ENCODE peak calls at places on chromosome 6, in nine cellular contexts. O is fibroblast of lung; G is naive thymus-derived CD4-positive, alpha-beta T cell; B is K562; C is AG04450; V is transverse colon; K is thoracic aorta; S is SJSA1; H is right lobe of liver. Z is an unnamed sample. For H3K27me3, the result is how much of the 10 kb centered on the place peaks cover.

GRCh38 chr6:119966484-119966883 is 616.9 kb upstream of the MAN1A1 start:
- DNase-seq in B (peak), S (no peak), C (no peak), G (no peak), O (no peak), V (no peak), K (no peak), H (no peak), Z (no peak)

GRCh38 chr6:102051720-102052119 is 658.2 kb downstream of the GRIK2 start:
- DNase-seq in H (no peak), B (no peak), V (no peak), S (no peak), K (no peak), O (no peak), G (no peak), C (no peak), Z (no peak)

GRCh38 chr6:160789263-160790027 is 87.4 kb downstream of the PLG start:
- DNase-seq in S (no peak), H (no peak), C (no peak), V (no peak), G (no peak), K (no peak), O (no peak), B (no peak), Z (peak)

GRCh38 chr6:170212956-170213636 is 77.8 kb downstream of the DLL1 start:
- DNase-seq in V (no peak), K (no peak), S (peak), G (no peak), H (no peak), O (no peak), C (no peak), B (no peak), Z (no peak)

GRCh38 chr6:45377041-45377554 is 636 bp downstream of the SUPT3H start:
- DNase-seq in C (no peak), G (no peak), V (no peak), K (peak), B (no peak), H (peak), O (peak), S (no peak), Z (no peak)

GRCh38 chr6:32991972-32992371 is 17.4 kb downstream of the HLA-DOA start:
- DNase-seq in G (no peak), C (no peak), S (no peak), O (no peak), V (no peak), H (no peak), B (no peak), K (no peak), Z (no peak)

GRCh38 chr6:125114248-125114858 is 39.2 kb upstream of the TPD52L1 start:
- DNase-seq in V (peak), H (no peak), S (no peak), O (peak), K (no peak), C (no peak), B (peak), G (peak), Z (peak)

GRCh38 chr6:128806274-128806673 is 76.7 kb upstream of the LAMA2 start:
- DNase-seq in K (no peak), B (no peak), S (no peak), V (no peak), O (no peak), G (no peak), C (no peak), H (no peak), Z (no peak)

GRCh38 chr6:107330190-107330589 is 129.2 kb downstream of the PDSS2 start:
- DNase-seq in G (no peak), C (no peak), H (no peak), B (no peak), K (no peak), V (no peak), O (no peak), S (no peak), Z (no peak)

GRCh38 chr6:135938588-135939215 is 87.2 kb downstream of the PDE7B start:
- DNase-seq in O (peak), S (no peak), G (no peak), K (no peak), C (no peak), V (no peak), B (no peak), H (no peak), Z (no peak)

GRCh38 chr6:139080255-139080920 is 51.8 kb downstream of the ABRACL start:
- DNase-seq in S (no peak), B (no peak), C (no peak), K (peak), H (no peak), V (no peak), O (peak), G (no peak), Z (no peak)

GRCh38 chr6:54419885-54420284 is 111.6 kb downstream of the TINAG start:
- DNase-seq in G (no peak), H (no peak), O (peak), S (no peak), B (no peak), V (no peak), C (peak), K (no peak), Z (no peak)

GRCh38 chr6:138891255-138891986 is 95.5 kb downstream of the ECT2L start:
- DNase-seq in S (no peak), H (no peak), G (no peak), B (no peak), C (no peak), K (no peak), O (peak), V (no peak), Z (no peak)

GRCh38 chr6:35581633-35582032 is 68.9 kb upstream of the TULP1 start:
- DNase-seq in O (peak), V (no peak), H (no peak), B (no peak), C (no peak), G (no peak), K (no peak), S (no peak), Z (no peak)

GRCh38 chr6:21333715-21334114 is 259.8 kb upstream of the SOX4 start:
- DNase-seq in B (no peak), G (no peak), C (no peak), H (no peak), V (no peak), K (no peak), O (no peak), S (no peak), Z (no peak)

GRCh38 chr6:137665342-137665741 is 171.1 kb upstream of the OLIG3 start:
- DNase-seq in S (no peak), V (no peak), H (no peak), K (no peak), G (no peak), C (no peak), B (no peak), O (no peak), Z (no peak)

GRCh38 chr6:118776607-118777549 is 117.1 kb upstream of the ASF1A start:
- DNase-seq in C (peak), O (peak), G (peak), V (peak), K (peak), S (peak), H (no peak), B (peak), Z (peak)

GRCh38 chr6:125809771-125810315 is 19.1 kb downstream of the NCOA7 start:
- DNase-seq in S (no peak), G (no peak), K (no peak), O (no peak), B (no peak), H (no peak), C (no peak), V (no peak), Z (no peak)

GRCh38 chr6:118215269-118215668 is 308.2 kb downstream of the SLC35F1 start:
- DNase-seq in O (no peak), K (no peak), V (no peak), G (no peak), B (no peak), H (no peak), S (no peak), C (no peak), Z (no peak)

GRCh38 chr6:5556011-5556410 is 294.7 kb downstream of the FARS2 start:
- DNase-seq in C (no peak), H (no peak), G (no peak), V (no peak), B (no peak), K (no peak), S (no peak), O (no peak), Z (no peak)

GRCh38 chr6:132974122-132974521 is 159.8 kb downstream of the RPS12 start:
- DNase-seq in V (no peak), K (no peak), S (no peak), C (no peak), B (no peak), H (no peak), G (no peak), O (no peak), Z (no peak)

GRCh38 chr6:158853072-158853871 is 34.1 kb upstream of the EZR start:
- DNase-seq in V (peak), H (no peak), C (no peak), O (peak), B (peak), S (peak), K (peak), G (peak), Z (peak)

GRCh38 chr6:156780117-156780641 is 3.0 kb downstream of the ARID1B start:
- DNase-seq in O (peak), H (no peak), G (peak), C (peak), B (no peak), V (peak), K (no peak), S (peak), Z (peak)

GRCh38 chr6:108142240-108142639 is 23.6 kb upstream of the NR2E1 start:
- DNase-seq in S (no peak), H (no peak), C (no peak), V (no peak), O (no peak), B (no peak), G (no peak), K (no peak), Z (no peak)

GRCh38 chr6:35498407-35499045 is 1.6 kb upstream of the TEAD3 start:
- DNase-seq in B (peak), C (no peak), O (no peak), G (no peak), S (no peak), H (no peak), V (no peak), K (no peak), Z (no peak)

GRCh38 chr6:128117916-128118315 is 217.1 kb upstream of the THEMIS start:
- DNase-seq in G (no peak), V (no peak), K (no peak), H (no peak), S (no peak), O (no peak), C (no peak), B (no peak), Z (no peak)

GRCh38 chr6:73452107-73452461 is at the start of gene CGAS:
- DNase-seq in C (no peak), B (no peak), V (peak), O (peak), G (peak), S (no peak), H (peak), K (peak), Z (peak)

GRCh38 chr6:6836609-6837406 is 248.3 kb downstream of the LY86 start:
- DNase-seq in V (no peak), C (no peak), B (no peak), O (no peak), H (no peak), G (no peak), S (no peak), K (no peak), Z (no peak)

GRCh38 chr6:91132461-91132860 is 545.6 kb upstream of the MAP3K7 start:
- DNase-seq in C (no peak), H (no peak), O (peak), K (no peak), S (no peak), V (no peak), G (no peak), B (no peak), Z (no peak)

GRCh38 chr6:15183979-15184378 is 61.9 kb upstream of the JARID2 start:
- DNase-seq in V (no peak), B (no peak), S (no peak), O (no peak), C (no peak), G (no peak), K (no peak), H (no peak), Z (no peak)

GRCh38 chr6:33235221-33235634 is 26.9 kb downstream of the RING1 start:
- DNase-seq in C (no peak), O (no peak), B (no peak), S (no peak), V (no peak), G (no peak), H (no peak), K (no peak), Z (no peak)

GRCh38 chr6:148967546-148967945 is 220.7 kb downstream of the UST start:
- DNase-seq in O (no peak), V (no peak), C (no peak), G (no peak), K (no peak), H (no peak), B (no peak), S (no peak), Z (no peak)

GRCh38 chr6:109854541-109855308 is 123.4 kb upstream of the GPR6 start:
- DNase-seq in S (no peak), C (no peak), K (no peak), B (no peak), H (no peak), V (no peak), O (no peak), G (no peak), Z (no peak)

GRCh38 chr6:1584146-1584545 is 25.6 kb upstream of the FOXC1 start:
- DNase-seq in V (no peak), G (no peak), B (no peak), H (no peak), O (no peak), C (no peak), S (peak), K (no peak), Z (no peak)

GRCh38 chr6:148069256-148069655 is 273.4 kb upstream of the SASH1 start:
- DNase-seq in O (peak), C (no peak), V (no peak), K (no peak), G (no peak), H (no peak), S (no peak), B (no peak), Z (no peak)

GRCh38 chr6:13488015-13488895 is 855 bp upstream of the GFOD1 start:
- DNase-seq in K (no peak), V (peak), G (no peak), B (no peak), O (peak), H (peak), S (no peak), C (no peak), Z (no peak)

GRCh38 chr6:142377112-142377848 is 75.5 kb downstream of the ADGRG6 start:
- DNase-seq in C (no peak), V (no peak), K (no peak), G (no peak), H (peak), O (peak), S (no peak), B (no peak), Z (no peak)

GRCh38 chr6:158955265-158955664 is 44.7 kb downstream of the RSPH3 start:
- DNase-seq in B (no peak), C (no peak), H (no peak), G (no peak), S (no peak), K (no peak), V (no peak), O (no peak), Z (no peak)

GRCh38 chr6:108711831-108712230 is 136.4 kb upstream of the ARMC2 start:
- DNase-seq in S (no peak), K (no peak), B (no peak), O (peak), G (no peak), H (no peak), C (no peak), V (no peak), Z (no peak)

GRCh38 chr6:88164061-88164460 is 2.1 kb downstream of the CNR1 start:
- DNase-seq in G (no peak), O (no peak), H (no peak), S (no peak), C (no peak), K (no peak), V (no peak), B (no peak), Z (no peak)
- H3K4me3 ChIP-seq in G (no peak), O (no peak), H (no peak), S (no peak), C (no peak), K (no peak), V (no peak), B (no peak), Z (no peak)

GRCh38 chr6:27177454-27178000 is 70.0 kb upstream of the PRSS16 start:
- DNase-seq in K (peak), B (peak), H (peak), O (peak), S (peak), C (no peak), V (peak), G (peak), Z (no peak)
- H3K27me3 ChIP-seq in K (under half), B (under half), H (under half), O (under half), S (under half), C (under half), V (under half), G (under half), Z (under half)

GRCh38 chr6:168095171-168095691 is 16.2 kb upstream of the FRMD1 start:
- DNase-seq in V (no peak), H (peak), B (no peak), O (no peak), C (no peak), K (no peak), G (no peak), S (no peak), Z (no peak)

GRCh38 chr6:168097221-168097620 is 18.2 kb upstream of the FRMD1 start:
- DNase-seq in G (no peak), V (no peak), O (no peak), S (no peak), K (no peak), B (no peak), H (peak), C (no peak), Z (no peak)

GRCh38 chr6:168096271-168096764 is 17.3 kb upstream of the FRMD1 start:
- DNase-seq in O (no peak), S (no peak), K (no peak), V (no peak), G (no peak), H (peak), C (no peak), B (no peak), Z (no peak)

GRCh38 chr6:168097621-168098430 is 18.8 kb upstream of the FRMD1 start:
- DNase-seq in V (no peak), G (no peak), C (no peak), H (peak), O (no peak), B (no peak), S (no peak), K (no peak), Z (no peak)

DNA sequence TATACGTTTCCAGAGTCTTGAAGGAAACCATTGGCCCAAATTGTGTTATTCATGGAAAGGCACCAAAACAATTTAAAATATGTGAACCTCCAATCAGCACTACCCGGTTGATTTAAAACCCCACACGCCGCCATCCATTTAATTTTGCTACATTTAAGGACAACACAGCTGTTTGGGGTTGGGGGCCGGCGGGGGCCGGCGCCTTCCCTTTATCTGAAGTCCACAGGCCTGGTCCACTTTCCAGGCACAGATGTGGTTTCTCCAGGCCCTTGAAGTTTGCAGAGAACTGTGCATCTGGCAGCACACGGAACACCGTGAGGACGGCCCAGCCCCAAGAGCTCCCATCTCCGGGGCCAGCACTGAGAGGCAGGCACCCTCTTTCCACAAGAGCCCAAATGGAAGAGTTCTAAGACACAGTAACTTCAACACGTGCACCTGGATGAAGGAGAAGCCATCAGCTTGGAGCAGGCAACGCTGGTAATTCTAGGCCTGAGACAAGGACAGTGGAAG is 16.8 kb upstream of the FRMD1 start:
- DNase-seq in K (no peak), V (no peak), H (no peak), B (no peak), C (no peak), G (no peak), O (no peak), S (no peak), Z (no peak)
- H3K27ac ChIP-seq in K (no peak), V (no peak), H (no peak), B (no peak), C (no peak), G (no peak), O (no peak), S (no peak), Z (no peak)

GRCh38 chr6:111086685-111087084 is 618 bp upstream of the SLC16A10 start:
- DNase-seq in G (no peak), B (no peak), C (no peak), H (no peak), V (no peak), O (no peak), S (no peak), K (no peak), Z (no peak)
- H3K4me3 ChIP-seq in G (peak), B (peak), C (peak), H (peak), V (peak), O (no peak), S (peak), K (peak), Z (peak)

GRCh38 chr6:41409489-41409888 is 74.1 kb downstream of the NCR2 start:
- DNase-seq in G (no peak), C (no peak), B (no peak), H (no peak), O (no peak), K (no peak), V (no peak), S (no peak), Z (no peak)

GRCh38 chr6:41408576-41408975 is 73.2 kb downstream of the NCR2 start:
- DNase-seq in V (no peak), K (no peak), C (no peak), O (no peak), B (no peak), S (no peak), G (no peak), H (no peak), Z (no peak)

GRCh38 chr6:41405941-41406340 is 70.5 kb downstream of the NCR2 start:
- DNase-seq in H (no peak), S (no peak), G (no peak), B (no peak), O (no peak), V (no peak), K (no peak), C (no peak), Z (no peak)

GRCh38 chr6:41408982-41409381 is 73.6 kb downstream of the NCR2 start:
- DNase-seq in C (no peak), B (no peak), K (no peak), H (no peak), S (no peak), O (no peak), V (no peak), G (no peak), Z (no peak)

DNA sequence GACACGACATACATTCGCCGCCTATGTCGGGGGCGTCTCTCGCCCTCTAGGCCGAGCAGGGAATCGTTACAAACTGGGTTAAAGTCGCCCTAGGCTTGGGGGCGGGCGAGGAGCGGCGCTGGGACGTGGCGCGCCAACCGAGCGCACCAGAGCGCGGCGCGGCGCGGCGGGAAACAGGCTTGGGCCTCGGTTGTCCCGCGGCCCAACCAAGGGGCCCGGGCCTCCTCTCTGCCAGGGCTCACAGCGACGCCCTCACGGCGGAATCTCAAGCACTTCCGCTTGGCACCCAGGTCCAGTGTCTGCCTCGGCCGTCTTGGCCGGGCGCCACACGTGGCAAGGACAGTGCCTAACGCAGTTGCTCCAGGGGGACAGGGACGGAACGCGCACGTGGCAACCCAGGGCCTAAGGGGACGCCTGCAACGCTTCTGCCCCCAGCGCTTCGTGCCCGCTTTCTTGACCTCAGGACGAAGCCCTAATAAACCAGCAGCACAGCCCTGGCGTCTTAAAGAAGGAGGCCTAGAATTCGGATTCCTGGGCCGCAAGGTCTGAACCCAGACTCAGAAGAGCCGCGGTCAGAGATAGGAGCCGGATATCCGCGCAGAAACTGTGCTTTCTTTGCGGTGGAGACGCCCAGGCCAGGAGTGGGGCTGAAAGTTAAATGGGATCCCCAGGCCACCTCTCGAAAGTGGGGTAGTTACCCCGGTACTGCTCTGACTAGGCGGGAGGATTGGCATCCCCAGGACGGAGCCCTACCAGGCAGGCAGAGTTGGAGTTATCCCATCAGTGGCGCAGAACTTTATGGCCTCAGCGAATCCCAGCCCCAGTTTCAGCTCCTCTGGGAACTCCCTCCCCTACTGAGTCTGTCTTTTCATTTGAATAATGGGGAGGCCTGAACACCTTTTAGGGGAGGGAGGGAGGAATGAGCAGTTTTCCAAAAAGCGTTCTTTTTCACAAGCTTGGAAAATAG is 71.7 kb downstream of the NCR2 start:
- DNase-seq in K (no peak), B (no peak), H (no peak), S (no peak), O (peak), C (no peak), V (no peak), G (no peak), Z (no peak)
- H3K27me3 ChIP-seq in K (under half), B (half or more), H (under half), S (under half), O (under half), C (under half), V (under half), G (under half), Z (under half)

Z was measured in effector memory CD4-positive, alpha-beta T cell.